ENCODE peak calls at places on chromosomes 16 and 17, in five cellular contexts. One of them, this sample, is unnamed.

GRCh38 chr17:73288534-73289302 is 23.1 kb downstream of the CDC42EP4 start:
- DNase-seq in T1000: no peak
- DNase-seq in progenitor cell of endocrine pancreas: no peak
- DNase-seq in lung microvascular endothelial cell: no peak
- DNase-seq in DMS 273 treated with DMSO at 0.1 percent for 48 hours: no peak
- DNase-seq in this sample: no peak

GRCh38 chr17:2050246-2050866 is 4.5 kb upstream of the HIC1 start:
- DNase-seq in T1000: peak; percentile 77
- DNase-seq in progenitor cell of endocrine pancreas: peak; percentile 53
- DNase-seq in lung microvascular endothelial cell: peak; percentile 85
- DNase-seq in DMS 273 treated with DMSO at 0.1 percent for 48 hours: no peak
- DNase-seq in this sample: no peak

GRCh38 chr17:42878123-42878880 is 22.3 kb upstream of the G6PC1 start:
- DNase-seq in T1000: no peak
- DNase-seq in progenitor cell of endocrine pancreas: no peak
- DNase-seq in lung microvascular endothelial cell: no peak
- DNase-seq in DMS 273 treated with DMSO at 0.1 percent for 48 hours: no peak
- DNase-seq in this sample: no peak

GRCh38 chr16:324451-325334 is 27.8 kb downstream of the AXIN1 start:
- DNase-seq in T1000: no peak
- DNase-seq in progenitor cell of endocrine pancreas: no peak
- DNase-seq in lung microvascular endothelial cell: peak; percentile 25
- DNase-seq in DMS 273 treated with DMSO at 0.1 percent for 48 hours: no peak
- DNase-seq in this sample: no peak

GRCh38 chr16:86874141-86874540 is 295.8 kb downstream of the FOXL1 start:
- DNase-seq in T1000: no peak
- DNase-seq in progenitor cell of endocrine pancreas: no peak
- DNase-seq in lung microvascular endothelial cell: peak; percentile 67
- DNase-seq in DMS 273 treated with DMSO at 0.1 percent for 48 hours: no peak
- DNase-seq in this sample: peak; percentile 46

GRCh38 chr17:16941643-16942042 is 30.3 kb downstream of the TNFRSF13B start:
- DNase-seq in T1000: no peak
- DNase-seq in progenitor cell of endocrine pancreas: no peak
- DNase-seq in lung microvascular endothelial cell: no peak
- DNase-seq in DMS 273 treated with DMSO at 0.1 percent for 48 hours: no peak
- DNase-seq in this sample: no peak

GRCh38 chr17:75848523-75849303 is 4.5 kb upstream of the UNC13D start:
- DNase-seq in T1000: no peak
- DNase-seq in progenitor cell of endocrine pancreas: peak; percentile 56
- DNase-seq in lung microvascular endothelial cell: peak; percentile 98
- DNase-seq in DMS 273 treated with DMSO at 0.1 percent for 48 hours: peak; percentile 20
- DNase-seq in this sample: peak; percentile 90

GRCh38 chr17:82718986-82719685 is 2.6 kb downstream of the FN3KRP start:
- DNase-seq in T1000: no peak
- DNase-seq in progenitor cell of endocrine pancreas: no peak
- DNase-seq in lung microvascular endothelial cell: no peak
- DNase-seq in DMS 273 treated with DMSO at 0.1 percent for 48 hours: no peak
- DNase-seq in this sample: no peak

GRCh38 chr17:38428150-38428642 is at the start of gene ARHGAP23:
- DNase-seq in T1000: peak; percentile 70
- DNase-seq in progenitor cell of endocrine pancreas: no peak
- DNase-seq in lung microvascular endothelial cell: peak; percentile 56
- DNase-seq in DMS 273 treated with DMSO at 0.1 percent for 48 hours: no peak
- DNase-seq in this sample: no peak

GRCh38 chr16:27925612-27926011 is 137.9 kb downstream of the GSG1L start:
- DNase-seq in T1000: no peak
- DNase-seq in progenitor cell of endocrine pancreas: no peak
- DNase-seq in lung microvascular endothelial cell: no peak
- DNase-seq in DMS 273 treated with DMSO at 0.1 percent for 48 hours: no peak
- DNase-seq in this sample: no peak

GRCh38 chr16:4847774-4848587 is 700 bp downstream of the UBN1 start:
- DNase-seq in T1000: peak; percentile 5
- DNase-seq in progenitor cell of endocrine pancreas: peak; percentile 20
- DNase-seq in lung microvascular endothelial cell: peak; percentile 60
- DNase-seq in DMS 273 treated with DMSO at 0.1 percent for 48 hours: no peak
- DNase-seq in this sample: no peak

GRCh38 chr17:17523001-17523713 is 27.0 kb upstream of the RASD1 start:
- DNase-seq in T1000: no peak
- DNase-seq in progenitor cell of endocrine pancreas: no peak
- DNase-seq in lung microvascular endothelial cell: no peak
- DNase-seq in DMS 273 treated with DMSO at 0.1 percent for 48 hours: peak; percentile 84
- DNase-seq in this sample: no peak

GRCh38 chr16:89982318-89982717 is 33.8 kb downstream of the DEF8 start:
- DNase-seq in T1000: no peak
- DNase-seq in progenitor cell of endocrine pancreas: no peak
- DNase-seq in lung microvascular endothelial cell: no peak
- DNase-seq in DMS 273 treated with DMSO at 0.1 percent for 48 hours: no peak
- DNase-seq in this sample: no peak

GRCh38 chr16:56807011-56807675 is 57.9 kb upstream of the SLC12A3 start:
- DNase-seq in T1000: no peak
- DNase-seq in progenitor cell of endocrine pancreas: no peak
- DNase-seq in lung microvascular endothelial cell: peak; percentile 35
- DNase-seq in DMS 273 treated with DMSO at 0.1 percent for 48 hours: no peak
- DNase-seq in this sample: no peak

GRCh38 chr17:45316271-45317112 is at the start of gene MAP3K14:
- DNase-seq in T1000: peak; percentile 63
- DNase-seq in progenitor cell of endocrine pancreas: peak; percentile 69
- DNase-seq in lung microvascular endothelial cell: peak; percentile 87
- DNase-seq in DMS 273 treated with DMSO at 0.1 percent for 48 hours: no peak
- DNase-seq in this sample: peak; percentile 24

GRCh38 chr17:49667854-49668253 is 10.0 kb downstream of the SPOP start:
- DNase-seq in T1000: no peak
- DNase-seq in progenitor cell of endocrine pancreas: no peak
- DNase-seq in lung microvascular endothelial cell: no peak
- DNase-seq in DMS 273 treated with DMSO at 0.1 percent for 48 hours: no peak
- DNase-seq in this sample: no peak

GRCh38 chr17:70314096-70314495 is 144.8 kb downstream of the KCNJ2 start:
- DNase-seq in T1000: no peak
- DNase-seq in progenitor cell of endocrine pancreas: no peak
- DNase-seq in lung microvascular endothelial cell: no peak
- DNase-seq in DMS 273 treated with DMSO at 0.1 percent for 48 hours: no peak
- DNase-seq in this sample: no peak

GRCh38 chr17:75619506-75620431 is 13.5 kb upstream of the SMIM5 start:
- DNase-seq in T1000: no peak
- DNase-seq in progenitor cell of endocrine pancreas: no peak
- DNase-seq in lung microvascular endothelial cell: peak; percentile 61
- DNase-seq in DMS 273 treated with DMSO at 0.1 percent for 48 hours: peak; percentile 33
- DNase-seq in this sample: peak; percentile 34

GRCh38 chr17:42409467-42410351 is 13.3 kb downstream of the CAVIN1 start:
- DNase-seq in T1000: peak; percentile 62
- DNase-seq in progenitor cell of endocrine pancreas: no peak
- DNase-seq in lung microvascular endothelial cell: no peak
- DNase-seq in DMS 273 treated with DMSO at 0.1 percent for 48 hours: no peak
- DNase-seq in this sample: no peak

GRCh38 chr17:36004604-36005003 is 3.3 kb upstream of the CCL15 start:
- DNase-seq in T1000: no peak
- DNase-seq in progenitor cell of endocrine pancreas: no peak
- DNase-seq in lung microvascular endothelial cell: no peak
- DNase-seq in DMS 273 treated with DMSO at 0.1 percent for 48 hours: no peak
- DNase-seq in this sample: no peak

GRCh38 chr16:64654137-64654652 is 467.7 kb downstream of the CDH11 start:
- DNase-seq in T1000: no peak
- DNase-seq in progenitor cell of endocrine pancreas: no peak
- DNase-seq in lung microvascular endothelial cell: no peak
- DNase-seq in DMS 273 treated with DMSO at 0.1 percent for 48 hours: no peak
- DNase-seq in this sample: no peak

GRCh38 chr16:20781697-20782096 is 17.9 kb downstream of the ACSM3 start:
- DNase-seq in T1000: no peak
- DNase-seq in progenitor cell of endocrine pancreas: no peak
- DNase-seq in lung microvascular endothelial cell: no peak
- DNase-seq in DMS 273 treated with DMSO at 0.1 percent for 48 hours: no peak
- DNase-seq in this sample: no peak

GRCh38 chr17:66386789-66387351 is 84.5 kb downstream of the PRKCA start:
- DNase-seq in T1000: no peak
- DNase-seq in progenitor cell of endocrine pancreas: no peak
- DNase-seq in lung microvascular endothelial cell: no peak
- DNase-seq in DMS 273 treated with DMSO at 0.1 percent for 48 hours: no peak
- DNase-seq in this sample: no peak

GRCh38 chr16:83211711-83212110 is 584.9 kb downstream of the CDH13 start:
- DNase-seq in T1000: no peak
- DNase-seq in progenitor cell of endocrine pancreas: no peak
- DNase-seq in lung microvascular endothelial cell: peak; percentile 48
- DNase-seq in DMS 273 treated with DMSO at 0.1 percent for 48 hours: no peak
- DNase-seq in this sample: no peak

GRCh38 chr16:69660166-69660565 is 66.2 kb downstream of the NQO1 start:
- DNase-seq in T1000: no peak
- DNase-seq in progenitor cell of endocrine pancreas: no peak
- DNase-seq in lung microvascular endothelial cell: no peak
- DNase-seq in DMS 273 treated with DMSO at 0.1 percent for 48 hours: no peak
- DNase-seq in this sample: no peak

GRCh38 chr17:34579979-34580684 is 750 bp downstream of the TMEM132E start:
- DNase-seq in T1000: no peak
- DNase-seq in progenitor cell of endocrine pancreas: no peak
- DNase-seq in lung microvascular endothelial cell: peak; percentile 11
- DNase-seq in DMS 273 treated with DMSO at 0.1 percent for 48 hours: no peak
- DNase-seq in this sample: peak; percentile 26

GRCh38 chr17:63999680-64000531 is 1.8 kb downstream of the PRR29 start:
- DNase-seq in T1000: no peak
- DNase-seq in progenitor cell of endocrine pancreas: no peak
- DNase-seq in lung microvascular endothelial cell: no peak
- DNase-seq in DMS 273 treated with DMSO at 0.1 percent for 48 hours: no peak
- DNase-seq in this sample: no peak

GRCh38 chr17:6366144-6366755 is 68.7 kb downstream of the AIPL1 start:
- DNase-seq in T1000: no peak
- DNase-seq in progenitor cell of endocrine pancreas: no peak
- DNase-seq in lung microvascular endothelial cell: no peak
- DNase-seq in DMS 273 treated with DMSO at 0.1 percent for 48 hours: no peak
- DNase-seq in this sample: no peak

GRCh38 chr16:23753908-23754593 is 775 bp upstream of the CHP2 start:
- DNase-seq in T1000: no peak
- DNase-seq in progenitor cell of endocrine pancreas: no peak
- DNase-seq in lung microvascular endothelial cell: no peak
- DNase-seq in DMS 273 treated with DMSO at 0.1 percent for 48 hours: no peak
- DNase-seq in this sample: no peak

GRCh38 chr17:77834170-77835115 is 124.1 kb upstream of the TNRC6C start:
- DNase-seq in T1000: no peak
- DNase-seq in progenitor cell of endocrine pancreas: no peak
- DNase-seq in lung microvascular endothelial cell: peak; percentile 30
- DNase-seq in DMS 273 treated with DMSO at 0.1 percent for 48 hours: no peak
- DNase-seq in this sample: peak; percentile 43

GRCh38 chr17:80761421-80761871 is 216.8 kb downstream of the RPTOR start:
- DNase-seq in T1000: peak; percentile 23
- DNase-seq in progenitor cell of endocrine pancreas: no peak
- DNase-seq in lung microvascular endothelial cell: peak; percentile 67
- DNase-seq in DMS 273 treated with DMSO at 0.1 percent for 48 hours: no peak
- DNase-seq in this sample: no peak

This sample was measured in HAP-1.